ENCODE peak calls at places on chromosome 14, in eight cellular contexts. Z, T, Q, Y, F, J, E and W are unnamed samples.

GRCh38 chr14:80518173-80518572 is 306.9 kb upstream of the DIO2 start:
- DNase-seq in E (no peak), T (no peak), Y (no peak), F (no peak), Z (no peak), J (no peak), Q (no peak), W (no peak)

GRCh38 chr14:71764701-71765347 is 167.4 kb upstream of the RGS6 start:
- DNase-seq in Q (peak; percentile 16), Z (no peak), F (no peak), J (no peak), T (no peak), Y (no peak), E (no peak), W (no peak)

GRCh38 chr14:39246618-39247017 is 12.9 kb downstream of the MIA2 start:
- DNase-seq in J (no peak), Z (no peak), E (no peak), Q (no peak), T (no peak), F (no peak), Y (no peak), W (no peak)

GRCh38 chr14:63493246-63493645 is 49.9 kb downstream of the PPP2R5E start:
- DNase-seq in T (no peak), Z (no peak), Q (peak; percentile 64), J (no peak), Y (no peak), F (no peak), E (no peak), W (no peak)

GRCh38 chr14:41609704-41610183 is 3.1 kb downstream of the LRFN5 start:
- DNase-seq in E (peak; percentile 20), J (no peak), T (peak; percentile 32), Y (no peak), Q (peak; percentile 85), Z (no peak), F (peak; percentile 46), W (peak; percentile 72)

GRCh38 chr14:65156568-65157366 is 54.5 kb upstream of the MAX start:
- DNase-seq in E (peak; percentile 65), Q (no peak), T (peak; percentile 53), J (no peak), F (peak; percentile 57), Z (peak; percentile 54), Y (no peak), W (peak; percentile 75)

GRCh38 chr14:66624319-66624937 is 116.5 kb downstream of the GPHN start:
- DNase-seq in Q (peak; percentile 79), T (peak; percentile 39), Z (no peak), J (no peak), E (no peak), F (no peak), Y (peak; percentile 10), W (no peak)

GRCh38 chr14:96735509-96735908 is 61.7 kb upstream of the VRK1 start:
- DNase-seq in Q (no peak), E (no peak), J (no peak), F (no peak), Y (no peak), T (no peak), Z (no peak), W (no peak)

GRCh38 chr14:74611672-74612345 is at the start of gene LTBP2:
- DNase-seq in Q (peak; percentile 69), F (no peak), T (no peak), Y (peak; percentile 22), J (no peak), Z (no peak), E (peak; percentile 60), W (no peak)

GRCh38 chr14:61889914-61890351 is 127.7 kb downstream of the SNAPC1 start:
- DNase-seq in Y (peak; percentile 60), E (no peak), Q (no peak), J (no peak), F (no peak), T (no peak), Z (no peak), W (no peak)

GRCh38 chr14:99164712-99165111 is 107.3 kb downstream of the BCL11B start:
- DNase-seq in Z (no peak), F (no peak), Y (no peak), E (no peak), J (no peak), T (no peak), Q (no peak), W (no peak)

GRCh38 chr14:68282479-68283377 is 463.1 kb downstream of the RAD51B start:
- DNase-seq in Y (peak; percentile 48), T (no peak), Q (no peak), E (no peak), Z (no peak), J (no peak), F (no peak), W (no peak)

GRCh38 chr14:70708717-70709570 is 67.2 kb downstream of the TTC9 start:
- DNase-seq in T (no peak), Q (no peak), F (no peak), Z (no peak), J (no peak), E (no peak), Y (no peak), W (no peak)

GRCh38 chr14:23245282-23245681 is 7.5 kb downstream of the RNF212B start:
- DNase-seq in T (no peak), Y (no peak), Q (no peak), E (no peak), J (no peak), Z (no peak), F (no peak), W (no peak)

GRCh38 chr14:37721976-37722659 is 126.7 kb downstream of the TTC6 start:
- DNase-seq in E (no peak), T (no peak), F (no peak), J (no peak), Q (no peak), Z (no peak), Y (no peak), W (no peak)

GRCh38 chr14:99230271-99231141 is 41.5 kb downstream of the BCL11B start:
- DNase-seq in Z (peak; percentile 44), T (no peak), Q (peak; percentile 64), J (no peak), E (no peak), F (no peak), Y (peak; percentile 87), W (peak; percentile 77)

GRCh38 chr14:98138666-98139065 is 1133.3 kb downstream of the BCL11B start:
- DNase-seq in E (no peak), Y (peak; percentile 81), J (no peak), Q (peak; percentile 87), T (no peak), Z (no peak), F (no peak), W (no peak)

GRCh38 chr14:97106609-97107008 is 309.4 kb downstream of the VRK1 start:
- DNase-seq in Y (no peak), Q (no peak), E (no peak), T (no peak), Z (no peak), F (no peak), J (no peak), W (no peak)

GRCh38 chr14:74251546-74252030 is 12.3 kb downstream of the VSX2 start:
- DNase-seq in E (peak; percentile 54), Z (peak; percentile 79), F (peak; percentile 62), Y (peak; percentile 69), J (no peak), Q (peak; percentile 86), T (peak; percentile 70), W (peak; percentile 86)

GRCh38 chr14:95138876-95139275 is 18.5 kb downstream of the DICER1 start:
- DNase-seq in Q (no peak), F (no peak), Z (no peak), E (no peak), J (no peak), Y (no peak), T (no peak), W (no peak)

GRCh38 chr14:76253111-76253510 is 101.4 kb downstream of the GPATCH2L start:
- DNase-seq in Z (no peak), E (no peak), T (no peak), Y (no peak), Q (no peak), F (no peak), J (no peak), W (no peak)

GRCh38 chr14:91466192-91466591 is 43.9 kb downstream of the PPP4R3A start:
- DNase-seq in Q (no peak), Z (no peak), E (no peak), Y (no peak), T (no peak), J (no peak), F (no peak), W (no peak)
- H3K36me3 ChIP-seq in Q (peaks cover 23% of the 10 kb centered on the region), Z (peaks cover 95% of the 10 kb centered on the region), E (no peaks in the 10 kb centered on the region), Y (peaks cover 81% of the 10 kb centered on the region), T (peaks cover 68% of the 10 kb centered on the region), J (peaks cover 18% of the 10 kb centered on the region), F (no peaks in the 10 kb centered on the region), W (peaks cover 28% of the 10 kb centered on the region)

GRCh38 chr14:30896435-30896834 is 22.1 kb downstream of the COCH start:
- DNase-seq in Z (no peak), T (no peak), F (no peak), Y (no peak), J (no peak), Q (no peak), E (no peak), W (no peak)
- H3K36me3 ChIP-seq in Z (peaks cover 40% of the 10 kb centered on the region), T (peaks cover 12% of the 10 kb centered on the region), F (no peaks in the 10 kb centered on the region), Y (peaks cover 17% of the 10 kb centered on the region), J (no peaks in the 10 kb centered on the region), Q (peaks cover 20% of the 10 kb centered on the region), E (no peaks in the 10 kb centered on the region), W (peaks cover 19% of the 10 kb centered on the region)

GRCh38 chr14:58305730-58306129 is 7.4 kb downstream of the ARID4A start:
- DNase-seq in T (no peak), Y (no peak), E (no peak), Q (no peak), J (no peak), F (no peak), Z (no peak), W (no peak)
- H3K36me3 ChIP-seq in T (peaks cover 22% of the 10 kb centered on the region), Y (peaks cover 30% of the 10 kb centered on the region), E (no peaks in the 10 kb centered on the region), Q (peaks cover 33% of the 10 kb centered on the region), J (no peaks in the 10 kb centered on the region), F (no peaks in the 10 kb centered on the region), Z (peaks cover 88% of the 10 kb centered on the region), W (peaks cover 28% of the 10 kb centered on the region)

GRCh38 chr14:54548491-54548890 is 18.4 kb upstream of the SAMD4A start:
- DNase-seq in Z (no peak), T (no peak), F (no peak), Y (no peak), J (no peak), Q (no peak), E (no peak), W (no peak)
- H3K36me3 ChIP-seq in Z (no peaks in the 10 kb centered on the region), T (no peaks in the 10 kb centered on the region), F (no peaks in the 10 kb centered on the region), Y (no peaks in the 10 kb centered on the region), J (no peaks in the 10 kb centered on the region), Q (no peaks in the 10 kb centered on the region), E (no peaks in the 10 kb centered on the region), W (no peaks in the 10 kb centered on the region)

GRCh38 chr14:50932159-50932558 is 12.1 kb downstream of the PYGL start:
- DNase-seq in T (no peak), E (no peak), Z (no peak), Q (no peak), J (no peak), F (no peak), Y (no peak), W (no peak)
- H3K36me3 ChIP-seq in T (peaks cover 24% of the 10 kb centered on the region), E (no peaks in the 10 kb centered on the region), Z (peaks cover 41% of the 10 kb centered on the region), Q (peaks cover 7% of the 10 kb centered on the region), J (no peaks in the 10 kb centered on the region), F (no peaks in the 10 kb centered on the region), Y (no peaks in the 10 kb centered on the region), W (peaks cover 5% of the 10 kb centered on the region)

GRCh38 chr14:24437736-24438067 is 4.9 kb downstream of the SDR39U1 start:
- DNase-seq in T (no peak), Y (no peak), F (no peak), J (no peak), Q (no peak), Z (no peak), E (no peak), W (no peak)
- H3K36me3 ChIP-seq in T (peaks cover 55% of the 10 kb centered on the region), Y (peaks cover 84% of the 10 kb centered on the region), F (no peaks in the 10 kb centered on the region), J (peaks cover 33% of the 10 kb centered on the region), Q (no peaks in the 10 kb centered on the region), Z (peaks cover 81% of the 10 kb centered on the region), E (no peaks in the 10 kb centered on the region), W (peaks cover 49% of the 10 kb centered on the region)

GRCh38 chr14:100341301-100342031 is 18.3 kb downstream of the SLC25A47 start:
- DNase-seq in T (peak; percentile 71), E (no peak), Q (no peak), Z (peak; percentile 57), J (no peak), F (no peak), Y (no peak), W (peak; percentile 69)
- H3K36me3 ChIP-seq in T (peaks cover 12% of the 10 kb centered on the region), E (no peaks in the 10 kb centered on the region), Q (no peaks in the 10 kb centered on the region), Z (peaks cover 70% of the 10 kb centered on the region), J (no peaks in the 10 kb centered on the region), F (no peaks in the 10 kb centered on the region), Y (peaks cover 39% of the 10 kb centered on the region), W (peaks cover 15% of the 10 kb centered on the region)